ENCODE peak calls at places on chromosome 18, in five cellular contexts. U, E, T, J and V are unnamed samples.

GRCh38 chr18:11276678-11277077 is 127.3 kb upstream of the PIEZO2 start:
- DNase-seq in E (no peak), J (no peak), T (no peak), U (no peak), V (no peak)

GRCh38 chr18:23380817-23381216 is 72.3 kb upstream of the RIOK3 start:
- DNase-seq in U (no peak), E (no peak), T (no peak), J (no peak), V (no peak)

GRCh38 chr18:23718243-23718720 is 29.0 kb downstream of the LAMA3 start:
- DNase-seq in U (peak; percentile 67), T (no peak), J (no peak), E (no peak), V (no peak)

GRCh38 chr18:9869713-9870430 is 15.9 kb upstream of the TXNDC2 start:
- DNase-seq in E (no peak), J (no peak), U (peak; percentile 89), T (no peak), V (peak; percentile 65)

GRCh38 chr18:72652990-72653593 is 109.0 kb upstream of the CBLN2 start:
- DNase-seq in E (no peak), U (no peak), J (peak; percentile 69), T (peak; percentile 16), V (no peak)

GRCh38 chr18:70384181-70384790 is 95.4 kb downstream of the SOCS6 start:
- DNase-seq in E (no peak), U (peak; percentile 85), T (peak; percentile 92), J (no peak), V (no peak)

GRCh38 chr18:13216092-13216582 is 2.4 kb upstream of the LDLRAD4 start:
- DNase-seq in E (peak; percentile 69), U (peak; percentile 48), T (peak; percentile 47), J (peak; percentile 58), V (peak; percentile 70)

GRCh38 chr18:58077329-58077728 is 33.3 kb downstream of the NEDD4L start:
- DNase-seq in E (no peak), T (no peak), J (no peak), U (no peak), V (no peak)

GRCh38 chr18:5303636-5304035 is 8.1 kb upstream of the ZBTB14 start:
- DNase-seq in U (no peak), J (no peak), T (no peak), E (no peak), V (no peak)

DNA sequence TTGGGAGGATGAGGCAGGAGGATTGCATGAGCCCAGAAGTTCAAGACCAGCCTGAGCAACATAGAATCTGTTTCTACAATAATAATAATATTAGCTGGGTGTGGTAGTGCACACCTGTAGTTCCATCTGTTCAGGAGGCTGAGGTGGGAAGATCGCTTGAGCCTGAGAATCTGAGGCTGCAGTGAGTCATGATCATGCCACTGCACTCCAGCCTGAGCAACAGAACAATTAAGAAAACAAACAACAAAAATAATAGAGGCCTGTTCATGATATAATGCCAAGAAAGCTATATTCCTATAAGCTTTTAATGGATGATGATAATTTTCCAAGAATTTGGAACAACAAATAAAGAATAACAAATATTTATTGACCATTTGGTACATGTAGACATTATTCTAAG is 6.9 kb upstream of the CCBE1 start:
- DNase-seq in J (no peak), U (no peak), E (no peak), T (no peak), V (no peak)
- TF ChIP-seq CTCF in J (no peak), U (no peak), E (no peak), T (no peak), V (no peak)

DNA sequence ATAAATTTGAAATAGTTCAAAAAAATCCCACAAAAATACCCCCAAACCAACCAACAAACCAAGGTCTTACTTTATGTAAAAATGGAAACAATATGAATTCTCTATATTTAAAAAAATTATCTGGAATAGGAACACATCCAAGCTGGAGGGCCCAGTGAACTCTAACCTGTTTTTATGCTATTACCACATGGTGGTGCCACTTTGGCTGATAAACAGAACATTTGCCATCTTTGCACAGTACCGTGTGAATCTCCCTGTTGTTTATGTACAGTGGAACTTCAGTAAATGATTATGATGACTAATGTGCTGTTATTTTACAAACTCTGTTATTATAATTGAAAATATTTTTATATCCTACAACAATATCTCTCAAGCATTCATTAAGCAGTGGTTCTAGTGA is 145.3 kb upstream of the SMAD7 start:
- DNase-seq in J (no peak), U (no peak), E (no peak), T (no peak), V (no peak)
- TF ChIP-seq CTCF in J (no peak), U (no peak), E (no peak), T (no peak), V (no peak)

GRCh38 chr18:8525692-8526091 is 83.5 kb upstream of the RAB12 start:
- DNase-seq in J (peak; percentile 24), U (no peak), E (no peak), T (no peak), V (no peak)
- TF ChIP-seq CTCF in J (no peak), U (no peak), E (no peak), T (peak; percentile 14), V (peak; percentile 22)

GRCh38 chr18:2729757-2730156 is 74.2 kb downstream of the SMCHD1 start:
- DNase-seq in U (no peak), J (no peak), E (no peak), T (no peak), V (no peak)
- TF ChIP-seq CTCF in U (no peak), J (no peak), E (no peak), T (no peak), V (no peak)

GRCh38 chr18:65937180-65937579 is 186.4 kb downstream of the CDH7 start:
- DNase-seq in T (no peak), E (no peak), J (no peak), U (no peak), V (no peak)

GRCh38 chr18:65938592-65939372 is 188.0 kb downstream of the CDH7 start:
- DNase-seq in U (no peak), E (no peak), J (peak; percentile 53), T (no peak), V (no peak)

GRCh38 chr18:65934874-65935273 is 184.1 kb downstream of the CDH7 start:
- DNase-seq in E (no peak), T (peak; percentile 19), U (no peak), J (no peak), V (no peak)

GRCh38 chr18:65941482-65941881 is 190.7 kb downstream of the CDH7 start:
- DNase-seq in U (no peak), J (no peak), E (no peak), T (no peak), V (no peak)

GRCh38 chr18:65936678-65937077 is 185.9 kb downstream of the CDH7 start:
- DNase-seq in T (no peak), J (no peak), E (no peak), U (no peak), V (no peak)
- TF ChIP-seq CTCF in T (peak; percentile 10), J (no peak), E (no peak), U (no peak), V (no peak)

GRCh38 chr18:26656944-26657536 is 108.7 kb upstream of the KCTD1 start:
- DNase-seq in U (peak; percentile 71), E (peak; percentile 75), J (peak; percentile 88), T (no peak), V (peak; percentile 62)
- TF ChIP-seq CTCF in U (peak; percentile 37), E (peak; percentile 36), J (peak; percentile 20), T (peak; percentile 37), V (peak; percentile 12)

GRCh38 chr18:49788327-49788908 is 24.9 kb downstream of the ACAA2 start:
- DNase-seq in T (no peak), J (no peak), E (no peak), U (no peak), V (no peak)

GRCh38 chr18:49778826-49779465 is 34.4 kb downstream of the ACAA2 start:
- DNase-seq in J (no peak), U (no peak), T (no peak), E (no peak), V (no peak)

GRCh38 chr18:49786019-49786720 is 27.2 kb downstream of the ACAA2 start:
- DNase-seq in U (no peak), E (no peak), J (no peak), T (no peak), V (no peak)

DNA sequence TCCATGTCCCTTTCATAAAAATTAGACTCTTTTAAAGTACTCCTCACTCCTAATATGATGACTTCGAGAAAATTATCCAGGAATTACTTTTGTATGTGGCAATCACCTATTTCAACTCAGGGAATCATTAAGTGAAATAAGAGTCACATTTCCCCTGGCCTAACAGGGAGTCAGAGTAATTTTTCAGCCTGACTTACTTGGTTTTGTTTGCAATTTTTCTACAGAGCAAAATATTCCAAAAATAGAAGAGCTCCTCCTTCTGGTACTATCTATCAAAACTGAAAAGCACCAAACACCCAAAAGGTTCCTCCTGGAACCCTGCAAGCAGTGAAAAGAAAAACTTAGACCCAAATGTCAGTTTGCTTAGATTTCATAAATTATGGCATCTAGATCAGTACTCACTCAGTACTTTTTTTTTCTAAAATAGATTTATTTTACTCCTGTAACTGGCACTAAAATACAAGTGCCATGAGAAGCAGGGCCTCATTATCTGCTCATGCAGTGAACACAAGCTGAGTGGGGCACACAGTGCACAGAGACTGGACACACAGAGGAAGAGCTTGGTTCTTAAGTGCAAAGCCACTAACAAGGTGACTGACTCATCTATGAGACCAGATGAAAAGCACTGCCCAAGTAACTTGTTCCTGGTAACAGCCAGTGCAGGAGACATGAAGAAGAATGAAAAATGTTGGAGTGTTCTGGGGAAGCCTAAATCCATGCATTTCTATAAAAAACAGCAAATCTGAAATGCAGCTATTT is 28.7 kb downstream of the ACAA2 start:
- DNase-seq in U (no peak), T (no peak), E (no peak), J (no peak), V (no peak)
- TF ChIP-seq CTCF in U (peak; percentile 41), T (peak; percentile 28), E (no peak), J (no peak), V (no peak)

GRCh38 chr18:37429768-37430167 is 135.8 kb downstream of the CELF4 start:
- DNase-seq in E (no peak), J (no peak), U (no peak), T (no peak), V (no peak)

GRCh38 chr18:37432796-37433195 is 132.8 kb downstream of the CELF4 start:
- DNase-seq in T (no peak), U (no peak), J (no peak), E (no peak), V (no peak)

GRCh38 chr18:37426536-37427080 is 139.0 kb downstream of the CELF4 start:
- DNase-seq in T (no peak), E (no peak), J (no peak), U (no peak), V (no peak)

GRCh38 chr18:37434161-37434860 is 131.3 kb downstream of the CELF4 start:
- DNase-seq in E (no peak), J (no peak), U (no peak), T (no peak), V (no peak)

GRCh38 chr18:37430346-37431076 is 135.1 kb downstream of the CELF4 start:
- DNase-seq in U (no peak), T (no peak), E (no peak), J (no peak), V (no peak)
- TF ChIP-seq CTCF in U (no peak), T (no peak), E (no peak), J (no peak), V (no peak)

GRCh38 chr18:73891572-73892421 is 255.8 kb downstream of the FBXO15 start:
- DNase-seq in E (no peak), T (no peak), U (no peak), J (peak; percentile 24), V (no peak)
- TF ChIP-seq CTCF in E (no peak), T (peak; percentile 18), U (no peak), J (peak; percentile 35), V (no peak)